ENCODE peak calls at places on chromosomes 12 and 14, in seven cellular contexts. J, Q, E, I, Y, R and W are unnamed samples.

GRCh38 chr14:85474431-85474830 is 55.5 kb upstream of the FLRT2 start:
- DNase-seq in J (no peak), E (no peak), Y (no peak), Q (no peak), R (no peak), I (no peak), W (no peak)

GRCh38 chr12:84756961-84757360 is 155.6 kb downstream of the SLC6A15 start:
- DNase-seq in Y (no peak), E (peak; percentile 73), Q (no peak), R (no peak), I (no peak), J (peak; percentile 87), W (peak; percentile 57)

GRCh38 chr12:130425698-130426245 is 88.1 kb downstream of the PIWIL1 start:
- DNase-seq in R (no peak), Y (no peak), Q (no peak), J (no peak), E (no peak), I (no peak), W (no peak)

GRCh38 chr12:62603061-62603810 is 136.6 kb downstream of the MON2 start:
- DNase-seq in Y (peak; percentile 51), I (peak; percentile 80), R (peak; percentile 87), E (peak; percentile 89), Q (peak; percentile 84), J (peak; percentile 89), W (peak; percentile 94)

GRCh38 chr12:32896438-32897275 is at the start of gene PKP2:
- DNase-seq in J (no peak), Y (peak; percentile 62), R (peak; percentile 28), E (no peak), Q (peak; percentile 84), I (no peak), W (peak; percentile 59)

GRCh38 chr12:53055471-53056266 is 5.8 kb downstream of the TNS2 start:
- DNase-seq in Y (no peak), E (no peak), Q (no peak), I (no peak), J (no peak), R (no peak), W (no peak)

GRCh38 chr12:101204598-101205304 is 5.3 kb downstream of the SLC5A8 start:
- DNase-seq in R (no peak), E (no peak), Y (no peak), I (no peak), J (no peak), Q (no peak), W (no peak)

GRCh38 chr12:106766393-106766826 is 8.1 kb upstream of the RIC8B start:
- DNase-seq in Y (no peak), E (no peak), I (no peak), Q (no peak), R (peak; percentile 65), J (no peak), W (peak; percentile 72)

GRCh38 chr12:110758922-110759321 is 16.2 kb upstream of the PPP1CC start:
- DNase-seq in Y (no peak), I (no peak), R (no peak), J (no peak), Q (no peak), E (no peak), W (no peak)

GRCh38 chr12:52501490-52501889 is 8.4 kb upstream of the KRT6A start:
- DNase-seq in E (no peak), J (no peak), R (no peak), Y (no peak), Q (no peak), I (no peak), W (no peak)

GRCh38 chr12:112978163-112979081 is at the start of gene OAS2:
- DNase-seq in Q (no peak), J (peak; percentile 84), R (peak; percentile 47), Y (no peak), I (peak; percentile 90), E (peak; percentile 48), W (peak; percentile 83)

GRCh38 chr14:69151458-69152180 is 1.3 kb downstream of the DCAF5 start:
- DNase-seq in I (peak; percentile 81), Q (peak; percentile 90), R (peak; percentile 68), J (peak; percentile 73), E (peak; percentile 67), Y (peak; percentile 48), W (peak; percentile 61)

GRCh38 chr14:64654931-64655330 is 49.3 kb upstream of the PLEKHG3 start:
- DNase-seq in I (no peak), R (no peak), Q (no peak), Y (no peak), J (peak; percentile 42), E (no peak), W (peak; percentile 98)

GRCh38 chr12:79266511-79267129 is 402.0 kb downstream of the SYT1 start:
- DNase-seq in R (no peak), I (no peak), Y (no peak), J (no peak), E (no peak), Q (no peak), W (no peak)

GRCh38 chr14:29926701-29927595 is 699 bp downstream of the PRKD1 start:
- DNase-seq in R (peak; percentile 55), Y (no peak), J (peak; percentile 52), Q (peak; percentile 50), E (peak; percentile 43), I (no peak), W (peak; percentile 42)

GRCh38 chr14:75188520-75189267 is 12.3 kb upstream of the TMED10 start:
- DNase-seq in Y (no peak), Q (no peak), I (no peak), J (no peak), R (no peak), E (no peak), W (no peak)

GRCh38 chr12:91920740-91921139 is 224.9 kb downstream of the BTG1 start:
- DNase-seq in Q (no peak), J (no peak), E (no peak), Y (no peak), I (no peak), R (no peak), W (no peak)

GRCh38 chr14:68873379-68873778 is 80.5 kb upstream of the ZFP36L1 start:
- DNase-seq in Q (no peak), Y (no peak), I (no peak), R (no peak), E (no peak), J (no peak), W (no peak)

GRCh38 chr12:12562016-12562483 is 613 bp downstream of the DUSP16 start:
- DNase-seq in E (peak; percentile 18), J (peak; percentile 23), Q (peak; percentile 13), Y (no peak), R (peak; percentile 44), I (peak; percentile 24), W (peak; percentile 42)

GRCh38 chr14:57983235-57983634 is 117.3 kb upstream of the SLC35F4 start:
- DNase-seq in R (no peak), J (no peak), E (no peak), Y (no peak), I (no peak), Q (no peak), W (no peak)

GRCh38 chr14:52834440-52834842 is 43.0 kb upstream of the GNPNAT1 start:
- DNase-seq in Y (no peak), E (peak; percentile 93), Q (no peak), R (no peak), J (peak; percentile 78), I (no peak), W (peak; percentile 95)

GRCh38 chr14:31895206-31895605 is 181.9 kb upstream of the ARHGAP5 start:
- DNase-seq in Q (no peak), R (no peak), I (no peak), E (peak; percentile 89), Y (no peak), J (peak; percentile 58), W (peak; percentile 83)

GRCh38 chr12:14135996-14136395 is 154.6 kb upstream of the GRIN2B start:
- DNase-seq in I (no peak), R (no peak), E (no peak), Y (no peak), J (no peak), Q (no peak), W (no peak)

GRCh38 chr14:106378191-106378590 is 851.8 kb downstream of the TMEM121 start:
- DNase-seq in R (no peak), E (no peak), Y (no peak), J (no peak), I (peak; percentile 74), Q (no peak), W (no peak)
- TF ChIP-seq CTCF in R (no peak), E (no peak), Y (no peak), J (no peak), I (peak; percentile 70), Q (peak; percentile 44), W (no peak)

GRCh38 chr14:33678012-33678411 is 272.9 kb downstream of the EGLN3 start:
- DNase-seq in I (no peak), Y (no peak), J (no peak), R (no peak), E (no peak), Q (no peak), W (no peak)

GRCh38 chr14:33675415-33676130 is 275.3 kb downstream of the EGLN3 start:
- DNase-seq in Q (no peak), E (no peak), R (no peak), J (peak; percentile 66), I (no peak), Y (no peak), W (peak; percentile 19)

GRCh38 chr14:33679025-33679424 is 271.8 kb downstream of the EGLN3 start:
- DNase-seq in Q (no peak), Y (no peak), I (no peak), R (no peak), J (no peak), E (no peak), W (no peak)

GRCh38 chr14:33674716-33675115 is 276.2 kb downstream of the EGLN3 start:
- DNase-seq in Q (no peak), R (no peak), Y (no peak), I (no peak), E (no peak), J (no peak), W (no peak)

DNA sequence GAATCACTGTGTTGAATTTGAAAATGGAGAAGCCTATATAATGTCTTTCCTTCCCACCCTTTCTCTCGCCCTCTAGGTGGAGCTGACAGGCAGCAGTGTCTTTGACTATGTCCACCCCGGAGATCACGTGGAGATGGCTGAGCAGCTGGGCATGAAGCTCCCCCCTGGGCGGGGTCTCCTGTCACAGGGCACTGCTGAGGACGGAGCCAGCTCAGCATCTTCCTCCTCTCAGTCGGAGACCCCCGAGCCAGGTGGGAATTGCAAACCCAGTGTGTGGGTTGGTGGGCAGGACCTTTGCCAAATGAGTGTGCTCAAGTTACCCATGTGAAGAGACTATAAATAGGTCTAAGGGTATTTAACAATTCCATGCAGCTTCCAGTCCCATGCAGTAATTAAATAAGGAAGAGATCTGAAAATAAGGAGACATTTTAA is 274.7 kb downstream of the EGLN3 start:
- DNase-seq in Y (peak; percentile 16), Q (peak; percentile 84), I (peak; percentile 4), E (no peak), J (no peak), R (no peak), W (peak; percentile 81)
- H3K4me3 ChIP-seq in Y (no peak overlapping the region), Q (no peak overlapping the region), I (no peak overlapping the region), E (no peak overlapping the region), J (no peak overlapping the region), R (no peak overlapping the region), W (peak overlapping the region; percentile 38)

GRCh38 chr12:43728117-43728516 is 30.5 kb downstream of the PUS7L start:
- DNase-seq in Y (no peak), E (no peak), I (no peak), R (no peak), Q (no peak), J (peak; percentile 2), W (no peak)
- TF ChIP-seq CTCF in Y (peak; percentile 50), E (peak; percentile 37), I (peak; percentile 41), R (no peak), Q (no peak), J (peak; percentile 30), W (peak; percentile 31)

GRCh38 chr14:105488781-105489606 is 2.1 kb upstream of the TEDC1 start:
- DNase-seq in E (no peak), I (no peak), Y (no peak), R (peak; percentile 39), Q (no peak), J (no peak), W (no peak)
- H3K4me3 ChIP-seq in E (no peak overlapping the region), I (no peak overlapping the region), Y (peak overlapping the region; percentile 87), R (no peak overlapping the region), Q (peak overlapping the region; percentile 84), J (peak overlapping the region; percentile 69), W (no peak overlapping the region)

GRCh38 chr12:29278673-29279420 is 102.1 kb downstream of the ERGIC2 start:
- DNase-seq in I (no peak), Y (no peak), J (peak; percentile 48), Q (no peak), E (no peak), R (no peak), W (peak; percentile 30)
- TF ChIP-seq CTCF in I (no peak), Y (no peak), J (no peak), Q (no peak), E (no peak), R (no peak), W (no peak)